ENCODE peak calls at places on chromosomes 4 and X, in eight cellular contexts. Y is stomach, G is transverse colon, E is upper lobe of left lung, X is H1, P is K562, F is GM12891, Z is SK-N-SH. L is an unnamed sample.

GRCh38 chr4:78020677-78021076 is 36.4 kb upstream of the FRAS1 start:
- DNase-seq in Y (no peak), G (no peak), E (no peak), X (no peak), P (no peak), F (no peak), Z (no peak), L (no peak)

GRCh38 chrX:153588782-153589446 is 10.0 kb downstream of the CCNQ start:
- DNase-seq in Y (no peak), G (no peak), E (no peak), X (no peak), P (no peak), F (no peak), Z (no peak), L (no peak)

GRCh38 chr4:106312377-106312776 is 3.6 kb downstream of the TBCK start:
- DNase-seq in Y (no peak), G (no peak), E (no peak), X (no peak), P (no peak), F (no peak), Z (no peak), L (no peak)

GRCh38 chr4:148203056-148203898 is 238.9 kb downstream of the NR3C2 start:
- DNase-seq in Y (peak; percentile 48), G (no peak), E (peak; percentile 44), X (no peak), P (no peak), F (no peak), Z (no peak), L (no peak)

GRCh38 chr4:153075836-153076235 is 128.4 kb upstream of the TRIM2 start:
- DNase-seq in Y (no peak), G (no peak), E (no peak), X (no peak), P (no peak), F (no peak), Z (no peak), L (no peak)

GRCh38 chrX:70264784-70265183 is 3.4 kb upstream of the ARR3 start:
- DNase-seq in Y (no peak), G (no peak), E (no peak), X (no peak), P (no peak), F (no peak), Z (no peak), L (no peak)

GRCh38 chrX:41556958-41557357 is 109.8 kb downstream of the NYX start:
- DNase-seq in Y (no peak), G (no peak), E (no peak), X (no peak), P (no peak), F (no peak), Z (no peak), L (no peak)

GRCh38 chr4:113173865-113174264 is 124.4 kb downstream of the ANK2 start:
- DNase-seq in Y (no peak), G (no peak), E (no peak), X (no peak), P (no peak), F (no peak), Z (no peak), L (no peak)

GRCh38 chr4:87974856-87975462 is 555 bp upstream of the SPP1 start:
- DNase-seq in Y (no peak), G (no peak), E (peak; percentile 44), X (no peak), P (no peak), F (no peak), Z (no peak), L (no peak)

GRCh38 chr4:16705341-16705740 is 193.1 kb downstream of the LDB2 start:
- DNase-seq in Y (no peak), G (no peak), E (no peak), X (no peak), P (no peak), F (no peak), Z (no peak), L (no peak)

GRCh38 chr4:147425019-147425418 is 55.9 kb upstream of the EDNRA start:
- DNase-seq in Y (no peak), G (no peak), E (no peak), X (no peak), P (no peak), F (no peak), Z (no peak), L (no peak)

GRCh38 chr4:174450452-174450851 is 71.8 kb downstream of the HPGD start:
- DNase-seq in Y (no peak), G (no peak), E (no peak), X (no peak), P (no peak), F (no peak), Z (no peak), L (no peak)
- TF ChIP-seq POLR2AphosphoS5 in Y (no peak), G (no peak), E (no peak), X (no peak), P (no peak), F (no peak), Z (no peak), L (no peak)

GRCh38 chr4:104493071-104493831 is 1.4 kb downstream of the CXXC4 start:
- DNase-seq in Y (no peak), G (no peak), E (no peak), X (no peak), P (no peak), F (no peak), Z (peak; percentile 4), L (no peak)

GRCh38 chr4:104491826-104492771 is 2.6 kb downstream of the CXXC4 start:
- DNase-seq in Y (no peak), G (peak; percentile 9), E (no peak), X (peak; percentile 47), P (no peak), F (no peak), Z (peak; percentile 43), L (no peak)

GRCh38 chr4:104494161-104494560 is 533 bp downstream of the CXXC4 start:
- DNase-seq in Y (no peak), G (no peak), E (no peak), X (no peak), P (no peak), F (no peak), Z (no peak), L (no peak)

GRCh38 chr4:104491396-104491821 is 3.3 kb downstream of the CXXC4 start:
- DNase-seq in Y (peak; percentile 34), G (peak; percentile 47), E (peak; percentile 32), X (peak; percentile 68), P (peak; percentile 60), F (no peak), Z (peak; percentile 75), L (no peak)

DNA sequence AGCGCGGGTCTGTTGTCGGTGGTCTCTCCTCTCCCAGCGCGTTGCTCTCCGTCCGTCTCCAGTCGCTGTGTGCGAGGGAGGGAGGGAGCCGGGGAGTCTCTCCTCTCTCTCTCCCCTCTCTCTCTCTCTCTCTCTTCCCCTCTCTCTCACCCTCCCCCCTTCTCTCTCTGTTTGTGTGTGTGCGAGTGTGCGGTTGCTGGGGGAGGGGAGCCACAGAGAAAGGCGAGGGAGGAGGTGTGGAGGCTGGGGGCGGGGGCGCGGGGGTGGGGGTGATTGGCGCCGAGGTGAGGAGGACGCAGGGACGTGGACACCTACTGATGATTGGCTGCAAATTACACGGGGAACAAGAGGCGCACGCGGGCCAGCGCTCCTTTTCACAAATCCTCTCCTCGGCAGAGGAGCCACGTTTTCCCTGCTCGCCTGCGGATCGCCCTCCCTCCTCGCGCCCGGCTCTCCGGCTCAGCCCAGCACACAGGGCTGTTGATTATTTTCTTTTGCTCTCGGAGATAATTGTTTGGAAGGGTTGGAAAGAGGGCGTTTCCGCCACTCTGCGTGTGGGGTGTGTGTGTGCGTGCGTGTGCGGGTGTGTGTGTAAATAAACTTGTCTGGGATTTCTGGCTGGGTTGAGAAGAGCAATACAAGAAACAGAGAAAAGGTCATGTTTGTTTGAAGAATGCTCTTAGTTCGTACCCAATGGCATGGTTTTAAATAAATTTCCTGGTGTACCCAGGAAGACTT is at the start of gene CXXC4:
- DNase-seq in Y (peak; percentile 45), G (peak; percentile 67), E (peak; percentile 69), X (peak; percentile 70), P (peak; percentile 50), F (peak; percentile 28), Z (peak; percentile 77), L (no peak)
- TF ChIP-seq POLR2AphosphoS5 in Y (peak; percentile 44), G (no peak), E (peak; percentile 34), X (peak; percentile 46), P (no peak), F (peak; percentile 62), Z (no peak), L (peak; percentile 47)

GRCh38 chrX:120250522-120251271 is at the start of gene ZBTB33:
- DNase-seq in Y (peak; percentile 88), G (peak; percentile 91), E (peak; percentile 90), X (peak; percentile 83), P (peak; percentile 96), F (peak; percentile 58), Z (peak; percentile 89), L (peak; percentile 71)
- TF ChIP-seq POLR2AphosphoS5 in Y (peak; percentile 91), G (peak; percentile 75), E (peak; percentile 85), X (peak; percentile 14), P (peak; percentile 36), F (no peak), Z (peak; percentile 19), L (no peak)

GRCh38 chrX:68896581-68896980 is 67.8 kb downstream of the EFNB1 start:
- DNase-seq in Y (no peak), G (no peak), E (no peak), X (no peak), P (no peak), F (no peak), Z (no peak), L (no peak)

GRCh38 chrX:68894142-68894512 is 65.3 kb downstream of the EFNB1 start:
- DNase-seq in Y (no peak), G (no peak), E (no peak), X (no peak), P (no peak), F (no peak), Z (peak; percentile 57), L (no peak)

GRCh38 chrX:68894513-68895338 is 65.9 kb downstream of the EFNB1 start:
- DNase-seq in Y (peak; percentile 64), G (peak; percentile 65), E (peak; percentile 54), X (no peak), P (peak; percentile 36), F (no peak), Z (peak; percentile 73), L (no peak)

GRCh38 chrX:68897118-68897517 is 68.3 kb downstream of the EFNB1 start:
- DNase-seq in Y (no peak), G (no peak), E (no peak), X (no peak), P (peak; percentile 65), F (no peak), Z (no peak), L (no peak)

DNA sequence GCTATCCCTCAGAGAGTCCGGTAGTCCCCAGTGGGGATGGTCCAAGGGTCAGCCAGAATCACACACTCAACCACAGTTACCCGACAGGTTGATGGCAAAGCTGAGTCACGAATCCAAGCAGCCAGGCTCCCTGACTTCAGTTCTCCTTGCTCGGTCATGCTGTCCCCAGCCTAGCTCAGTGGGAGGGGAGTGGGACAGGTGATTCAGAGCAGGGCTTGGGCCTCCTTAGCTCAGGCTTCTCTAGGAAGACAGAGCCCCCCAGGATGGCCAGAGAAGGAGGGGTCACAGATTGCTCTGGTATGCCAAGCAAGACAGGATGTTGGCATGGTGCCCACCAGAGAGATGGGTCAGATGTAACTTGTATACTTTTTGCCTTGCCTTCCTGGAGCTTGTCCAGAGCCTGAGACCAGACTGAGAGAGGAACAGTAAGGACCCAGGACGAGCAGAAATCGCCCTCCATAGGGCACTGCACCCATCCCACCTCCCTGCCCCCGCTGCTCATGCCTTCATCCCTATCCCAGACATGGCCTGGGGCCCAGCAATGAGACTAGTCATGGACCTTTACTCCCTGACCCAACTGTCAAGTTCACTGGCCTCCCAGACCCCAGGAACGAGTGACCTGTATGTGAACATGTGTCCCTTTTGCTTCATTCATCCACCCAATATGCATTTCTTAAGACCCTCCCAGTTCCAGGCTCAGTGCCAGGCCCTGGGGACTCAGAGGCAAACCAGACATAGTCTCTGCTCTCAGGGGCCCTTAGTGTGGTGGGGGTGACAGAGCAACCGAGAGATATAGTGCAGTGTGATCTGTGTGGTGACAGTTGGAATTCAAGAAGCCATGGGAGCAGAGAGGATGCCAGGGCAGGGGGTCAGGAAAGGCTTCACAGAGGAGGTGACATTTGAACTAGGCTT is 66.8 kb downstream of the EFNB1 start:
- DNase-seq in Y (peak; percentile 59), G (peak; percentile 62), E (peak; percentile 36), X (no peak), P (peak; percentile 5), F (no peak), Z (peak; percentile 68), L (no peak)
- TF ChIP-seq POLR2AphosphoS5 in Y (no peak), G (no peak), E (peak; percentile 5), X (no peak), P (no peak), F (no peak), Z (no peak), L (no peak)

L was measured in GM12892.